ENCODE peak calls at places on chromosomes 6 and 20, in seven cellular contexts. S is AG20443; O is nephron progenitor cell; C is RPMI7951; D is brain microvascular endothelial cell; X is stimulated activated CD4-positive, alpha-beta T cell treated with anti-CD3 and anti-CD28 coated beads, Interleukin-1b, Interleukin-23, amount 100 ng/mL, for 4 hours; A is NCI-H510A. G is an unnamed sample.
A peak's percentile ranks its signal among the peaks of the same experiment; 100 is the strongest.

GRCh38 chr6:144413418-144413817 is 128.3 kb downstream of the UTRN start:
- DNase-seq in X (no peak), C (peak; percentile 41), D (peak; percentile 37), A (no peak), O (no peak), S (no peak), G (no peak)

GRCh38 chr6:37987008-37987407 is 167.5 kb downstream of the ZFAND3 start:
- DNase-seq in A (no peak), C (peak; percentile 10), S (peak; percentile 72), D (peak; percentile 70), X (no peak), O (no peak), G (no peak)

GRCh38 chr6:153568601-153569000 is 437.5 kb upstream of the RGS17 start:
- DNase-seq in A (no peak), D (peak; percentile 42), O (no peak), X (no peak), S (peak; percentile 9), C (peak; percentile 38), G (no peak)

GRCh38 chr20:58256842-58257241 is 28.4 kb upstream of the ANKRD60 start:
- DNase-seq in A (no peak), S (no peak), O (no peak), C (no peak), D (no peak), X (no peak), G (no peak)

GRCh38 chr6:4169028-4169789 is 33.8 kb upstream of the ECI2 start:
- DNase-seq in C (no peak), X (no peak), O (no peak), S (peak; percentile 20), A (no peak), D (no peak), G (no peak)

GRCh38 chr6:55052846-55053245 is 121.5 kb upstream of the HCRTR2 start:
- DNase-seq in X (no peak), C (no peak), D (no peak), A (no peak), S (no peak), O (no peak), G (no peak)

GRCh38 chr20:43893930-43894329 is 20.7 kb upstream of the TOX2 start:
- DNase-seq in O (no peak), S (no peak), A (no peak), X (no peak), D (no peak), C (peak; percentile 67), G (no peak)

GRCh38 chr6:149888113-149888512 is 9.8 kb downstream of the RAET1E start:
- DNase-seq in O (no peak), A (no peak), X (no peak), D (no peak), C (no peak), S (no peak), G (no peak)

GRCh38 chr6:69973763-69974162 is 107.4 kb downstream of the COL19A1 start:
- DNase-seq in C (no peak), X (no peak), S (no peak), D (no peak), A (no peak), O (no peak), G (no peak)

GRCh38 chr6:44117397-44118128 is 9.7 kb downstream of the MRPL14 start:
- DNase-seq in C (no peak), A (no peak), X (no peak), D (no peak), O (no peak), S (no peak), G (no peak)

GRCh38 chr20:31974975-31975481 is 7.1 kb downstream of the XKR7 start:
- DNase-seq in S (no peak), C (no peak), X (no peak), A (no peak), D (no peak), O (peak; percentile 66), G (no peak)

GRCh38 chr6:108902389-108902792 is 54.2 kb downstream of the ARMC2 start:
- DNase-seq in C (peak; percentile 20), A (no peak), X (no peak), O (no peak), S (no peak), D (no peak), G (no peak)

GRCh38 chr6:167474725-167475124 is 149.8 kb downstream of the TTLL2 start:
- DNase-seq in A (no peak), D (no peak), O (no peak), C (no peak), X (no peak), S (no peak), G (no peak)

GRCh38 chr6:44064089-44064947 is 62.9 kb downstream of the MRPL14 start:
- DNase-seq in D (peak; percentile 99), C (peak; percentile 100), X (no peak), O (no peak), A (no peak), S (peak; percentile 88), G (no peak)

GRCh38 chr6:15479761-15480160 is 183.1 kb downstream of the DTNBP1 start:
- DNase-seq in X (no peak), C (peak; percentile 82), O (no peak), S (no peak), D (no peak), A (no peak), G (no peak)

GRCh38 chr20:3406481-3407425 is 716 bp downstream of the DNAAF9 start:
- DNase-seq in S (peak; percentile 58), C (peak; percentile 57), D (peak; percentile 37), A (peak; percentile 40), X (no peak), O (peak; percentile 38), G (no peak)

G was measured in SHP77 treated with DMSO at 0.1 percent for 48 hours.